ENCODE peak calls at places on chromosomes 3 and 15, in ten cellular contexts. A is retina; Y is gastrocnemius medialis; F is left cardiac atrium; I is stimulated activated CD4-positive, alpha-beta T cell treated with anti-CD3 and anti-CD28 coated beads, Interleukin-12 subunit alpha, Interleukin-12 subunit beta, amount 100 ng/mL, for 24 hours; R is activated CD8-positive, alpha-beta memory T cell treated with anti-CD3 and anti-CD28 coated beads for 4 hours; M is activated T-helper 1 cell treated with Interleukin-2 at 50 U/mL for 16 hours; H is skeletal muscle cell; P is left colon; T is GM23338. S is an unnamed sample.

GRCh38 chr3:46406440-46406785 is 453 bp downstream of the CCR5AS start:
- DNase-seq in A (no peak), M (no peak), Y (no peak), R (no peak), F (no peak), T (no peak), I (no peak), H (no peak), P (peak; percentile 52), S (no peak)

GRCh38 chr3:195270350-195271115 is 426 bp downstream of the XXYLT1 start:
- DNase-seq in I (no peak), A (peak; percentile 87), Y (peak; percentile 36), R (no peak), P (peak; percentile 66), M (no peak), H (no peak), F (no peak), T (peak; percentile 80), S (no peak)

GRCh38 chr3:98388147-98388546 is 2.3 kb upstream of the OR5K3 start:
- DNase-seq in T (no peak), Y (no peak), F (no peak), H (no peak), I (no peak), A (no peak), M (no peak), P (no peak), R (no peak), S (no peak)

GRCh38 chr3:126955004-126955790 is 27.7 kb upstream of the PLXNA1 start:
- DNase-seq in R (no peak), I (no peak), P (peak; percentile 18), Y (no peak), H (no peak), M (no peak), A (no peak), T (no peak), F (peak; percentile 3), S (no peak)

GRCh38 chr3:114214542-114215341 is 22.6 kb downstream of the ZNF80 start:
- DNase-seq in T (peak; percentile 70), P (no peak), R (no peak), Y (no peak), I (no peak), F (no peak), A (no peak), M (no peak), H (no peak), S (no peak)

GRCh38 chr3:150083653-150084037 is 113.0 kb upstream of the PFN2 start:
- DNase-seq in T (no peak), R (no peak), Y (no peak), I (no peak), M (no peak), A (no peak), P (no peak), H (no peak), F (no peak), S (no peak)

GRCh38 chr3:113264249-113264648 is 52.9 kb downstream of the BOC start:
- DNase-seq in H (no peak), I (no peak), F (no peak), T (peak; percentile 81), A (peak; percentile 63), R (no peak), P (peak; percentile 11), Y (no peak), M (no peak), S (no peak)

GRCh38 chr15:96837241-96837970 is 506.9 kb downstream of the NR2F2 start:
- DNase-seq in T (no peak), H (no peak), R (no peak), I (no peak), Y (no peak), F (no peak), P (no peak), A (no peak), M (no peak), S (no peak)

GRCh38 chr15:59306520-59307163 is 66.0 kb downstream of the MYO1E start:
- DNase-seq in T (no peak), Y (no peak), P (no peak), M (no peak), H (peak; percentile 98), I (no peak), F (no peak), R (no peak), A (no peak), S (no peak)

GRCh38 chr3:187211532-187212274 is 14.4 kb downstream of the RTP1 start:
- DNase-seq in F (no peak), Y (no peak), R (no peak), A (no peak), I (no peak), T (no peak), H (no peak), P (no peak), M (no peak), S (no peak)

GRCh38 chr3:47424434-47425382 is 43.9 kb downstream of the PTPN23 start:
- DNase-seq in Y (no peak), T (no peak), H (no peak), I (no peak), P (no peak), R (no peak), A (no peak), F (no peak), M (no peak), S (no peak)

GRCh38 chr3:176872771-176873209 is 324.5 kb downstream of the TBL1XR1 start:
- DNase-seq in Y (no peak), T (peak; percentile 87), A (peak; percentile 60), F (peak; percentile 29), H (peak; percentile 5), P (no peak), M (no peak), I (peak; percentile 12), R (no peak), S (peak; percentile 57)

GRCh38 chr3:184479426-184480126 is 82.0 kb upstream of the EPHB3 start:
- DNase-seq in A (no peak), F (no peak), R (no peak), T (no peak), P (no peak), Y (no peak), H (no peak), M (no peak), I (no peak), S (no peak)